ENCODE peak calls at places on chromosomes 4 and X, in four cellular contexts. One of them, this sample, is unnamed.

GRCh38 chrX:21721175-21721574 is 36.7 kb downstream of the SMPX start:
- DNase-seq in H54: no peak
- DNase-seq in activated CD4-positive, alpha-beta T cell treated with anti-CD3 and anti-CD28 coated beads, Interleukin-2, amount 10 ng/mL, durations not matched to agents 7 days and 5 days: no peak
- DNase-seq in nephron progenitor cell: no peak
- DNase-seq in this sample: no peak

GRCh38 chr4:27616166-27616565 is 755.5 kb downstream of the STIM2 start:
- DNase-seq in activated CD4-positive, alpha-beta T cell treated with anti-CD3 and anti-CD28 coated beads, Interleukin-2, amount 10 ng/mL, durations not matched to agents 7 days and 5 days: no peak
- DNase-seq in nephron progenitor cell: no peak
- DNase-seq in H54: no peak
- DNase-seq in this sample: no peak

GRCh38 chrX:70134116-70134477 is 850 bp downstream of the IGBP1 start:
- DNase-seq in H54: no peak
- DNase-seq in activated CD4-positive, alpha-beta T cell treated with anti-CD3 and anti-CD28 coated beads, Interleukin-2, amount 10 ng/mL, durations not matched to agents 7 days and 5 days: no peak
- DNase-seq in nephron progenitor cell: peak
- DNase-seq in this sample: no peak

GRCh38 chrX:119729408-119730201 is 28.8 kb upstream of the SOWAHD start:
- DNase-seq in nephron progenitor cell: peak
- DNase-seq in activated CD4-positive, alpha-beta T cell treated with anti-CD3 and anti-CD28 coated beads, Interleukin-2, amount 10 ng/mL, durations not matched to agents 7 days and 5 days: peak
- DNase-seq in H54: peak
- DNase-seq in this sample: peak

GRCh38 chrX:28520786-28521185 is 66.5 kb upstream of the IL1RAPL1 start:
- DNase-seq in nephron progenitor cell: no peak
- DNase-seq in activated CD4-positive, alpha-beta T cell treated with anti-CD3 and anti-CD28 coated beads, Interleukin-2, amount 10 ng/mL, durations not matched to agents 7 days and 5 days: no peak
- DNase-seq in H54: no peak
- DNase-seq in this sample: no peak

GRCh38 chr4:28254003-28254402 is 1393.4 kb downstream of the STIM2 start:
- DNase-seq in activated CD4-positive, alpha-beta T cell treated with anti-CD3 and anti-CD28 coated beads, Interleukin-2, amount 10 ng/mL, durations not matched to agents 7 days and 5 days: no peak
- DNase-seq in nephron progenitor cell: no peak
- DNase-seq in H54: no peak
- DNase-seq in this sample: peak

GRCh38 chrX:19852014-19853005 is 35.1 kb downstream of the SH3KBP1 start:
- DNase-seq in nephron progenitor cell: no peak
- DNase-seq in activated CD4-positive, alpha-beta T cell treated with anti-CD3 and anti-CD28 coated beads, Interleukin-2, amount 10 ng/mL, durations not matched to agents 7 days and 5 days: no peak
- DNase-seq in H54: no peak
- DNase-seq in this sample: no peak

GRCh38 chr4:105978684-105979296 is 83.5 kb downstream of the NPNT start:
- DNase-seq in activated CD4-positive, alpha-beta T cell treated with anti-CD3 and anti-CD28 coated beads, Interleukin-2, amount 10 ng/mL, durations not matched to agents 7 days and 5 days: no peak
- DNase-seq in nephron progenitor cell: peak
- DNase-seq in H54: no peak
- DNase-seq in this sample: no peak

GRCh38 chr4:84920591-84920990 is 45.9 kb downstream of the WDFY3 start:
- DNase-seq in activated CD4-positive, alpha-beta T cell treated with anti-CD3 and anti-CD28 coated beads, Interleukin-2, amount 10 ng/mL, durations not matched to agents 7 days and 5 days: no peak
- DNase-seq in H54: no peak
- DNase-seq in nephron progenitor cell: no peak
- DNase-seq in this sample: no peak

This sample was measured in WTC11.